ENCODE peak calls at places on chromosomes 12 and 14, in nine cellular contexts. R, H, B, P, U, K, S, V and L are unnamed samples.

GRCh38 chr14:32244404-32244803 is 41.3 kb upstream of the RNU6-8 start:
- ATAC-seq in R (peak), H (no peak), B (no peak), P (peak), U (no peak), K (no peak), S (no peak), V (no peak), L (no peak)

GRCh38 chr14:89856871-89857345 is 97.6 kb downstream of the EFCAB11 start:
- ATAC-seq in R (no peak), H (no peak), B (no peak), P (no peak), U (no peak), K (no peak), S (no peak), V (no peak), L (no peak)

GRCh38 chr12:90091809-90092208 is 383.2 kb upstream of the ATP2B1 start:
- ATAC-seq in R (no peak), H (no peak), B (no peak), P (no peak), U (peak), K (no peak), S (no peak), V (no peak), L (peak)

GRCh38 chr12:115712676-115713075 is 564.8 kb downstream of the MED13L start:
- ATAC-seq in R (no peak), H (no peak), B (no peak), P (no peak), U (no peak), K (no peak), S (no peak), V (no peak), L (no peak)

GRCh38 chr14:71202881-71203280 is 295.6 kb downstream of the PCNX1 start:
- ATAC-seq in R (no peak), H (no peak), B (no peak), P (no peak), U (no peak), K (no peak), S (no peak), V (no peak), L (no peak)

GRCh38 chr12:31887109-31887811 is 72.0 kb upstream of the RESF1 start:
- ATAC-seq in R (peak), H (no peak), B (no peak), P (peak), U (no peak), K (no peak), S (no peak), V (no peak), L (no peak)

GRCh38 chr14:72738181-72738611 is 155.7 kb downstream of the DPF3 start:
- ATAC-seq in R (peak), H (no peak), B (no peak), P (peak), U (no peak), K (no peak), S (no peak), V (no peak), L (no peak)

GRCh38 chr14:89137514-89138163 is 279.4 kb downstream of the FOXN3 start:
- ATAC-seq in R (no peak), H (peak), B (no peak), P (no peak), U (no peak), K (no peak), S (peak), V (peak), L (no peak)

GRCh38 chr14:92039073-92039719 is 663 bp downstream of the TRIP11 start:
- ATAC-seq in R (peak), H (peak), B (peak), P (peak), U (peak), K (peak), S (peak), V (peak), L (peak)

GRCh38 chr14:77674931-77675330 is 32.9 kb downstream of the ALKBH1 start:
- ATAC-seq in R (no peak), H (no peak), B (no peak), P (no peak), U (no peak), K (no peak), S (no peak), V (no peak), L (no peak)

GRCh38 chr14:24283796-24284460 is 12.5 kb upstream of the RABGGTA start:
- ATAC-seq in R (no peak), H (no peak), B (no peak), P (no peak), U (no peak), K (no peak), S (no peak), V (no peak), L (no peak)

GRCh38 chr14:51998348-51998747 is 9.0 kb downstream of the RTRAF start:
- ATAC-seq in R (no peak), H (no peak), B (no peak), P (no peak), U (no peak), K (no peak), S (no peak), V (no peak), L (no peak)

GRCh38 chr12:77830502-77830901 is at the start of gene NAV3:
- ATAC-seq in R (peak), H (no peak), B (no peak), P (peak), U (no peak), K (no peak), S (peak), V (peak), L (no peak)

GRCh38 chr12:94851396-94852025 is 152.0 kb downstream of the NDUFA12 start:
- ATAC-seq in R (no peak), H (no peak), B (no peak), P (no peak), U (no peak), K (no peak), S (no peak), V (no peak), L (no peak)

GRCh38 chr12:32272465-32272864 is 126.9 kb upstream of the FGD4 start:
- ATAC-seq in R (no peak), H (no peak), B (no peak), P (no peak), U (no peak), K (no peak), S (no peak), V (no peak), L (no peak)

GRCh38 chr12:132540436-132540835 is 50.5 kb downstream of the FBRSL1 start:
- ATAC-seq in R (no peak), H (no peak), B (no peak), P (no peak), U (no peak), K (no peak), S (no peak), V (no peak), L (no peak)

GRCh38 chr14:58414845-58415244 is 12.5 kb downstream of the TIMM9 start:
- ATAC-seq in R (peak), H (peak), B (no peak), P (peak), U (peak), K (peak), S (no peak), V (peak), L (no peak)

GRCh38 chr12:88258396-88258795 is 116.3 kb downstream of the TMTC3 start:
- ATAC-seq in R (no peak), H (no peak), B (no peak), P (no peak), U (no peak), K (no peak), S (no peak), V (no peak), L (no peak)

GRCh38 chr12:117900561-117900960 is 68.2 kb downstream of the KSR2 start:
- ATAC-seq in R (no peak), H (no peak), B (no peak), P (no peak), U (no peak), K (no peak), S (no peak), V (no peak), L (no peak)

GRCh38 chr12:93877446-93877845 is 200.3 kb downstream of the CRADD start:
- ATAC-seq in R (no peak), H (peak), B (no peak), P (no peak), U (peak), K (no peak), S (no peak), V (no peak), L (no peak)

GRCh38 chr12:64265839-64266238 is 43.7 kb upstream of the KICS2 start:
- ATAC-seq in R (no peak), H (no peak), B (peak), P (no peak), U (no peak), K (no peak), S (no peak), V (no peak), L (peak)

GRCh38 chr14:32342854-32343200 is 13.7 kb downstream of the AKAP6 start:
- ATAC-seq in R (no peak), H (no peak), B (no peak), P (no peak), U (peak), K (no peak), S (no peak), V (no peak), L (no peak)

GRCh38 chr14:92973265-92973797 is 50.4 kb downstream of the CHGA start:
- ATAC-seq in R (peak), H (peak), B (no peak), P (peak), U (peak), K (no peak), S (peak), V (peak), L (no peak)

GRCh38 chr12:114425031-114425626 is 19.2 kb upstream of the TBX5 start:
- ATAC-seq in R (no peak), H (no peak), B (no peak), P (no peak), U (no peak), K (no peak), S (no peak), V (no peak), L (no peak)

GRCh38 chr14:22476005-22476751 is 112.8 kb downstream of the DAD1 start:
- ATAC-seq in R (no peak), H (no peak), B (no peak), P (no peak), U (peak), K (no peak), S (no peak), V (no peak), L (no peak)

GRCh38 chr14:71758198-71758955 is 173.9 kb upstream of the RGS6 start:
- ATAC-seq in R (no peak), H (no peak), B (no peak), P (no peak), U (no peak), K (no peak), S (no peak), V (no peak), L (no peak)